ENCODE peak calls at places on chromosomes 12 and 14, in five cellular contexts. D is psoas muscle; V is ovary; C is CD4-positive, CD25-positive, alpha-beta regulatory T cell; N is tibial artery. I is an unnamed sample.

GRCh38 chr14:93299831-93300230 is 33.0 kb downstream of the BTBD7 start:
- DNase-seq in D (no peak), V (no peak), C (no peak), N (no peak), I (no peak)

GRCh38 chr12:15853877-15854276 is 28.3 kb upstream of the STRAP start:
- DNase-seq in D (no peak), V (no peak), C (no peak), N (no peak), I (no peak)

GRCh38 chr12:31021809-31022492 is 51.7 kb upstream of the DDX11 start:
- DNase-seq in D (no peak), V (no peak), C (no peak), N (no peak), I (no peak)

GRCh38 chr14:83777516-83777915 is 1752.4 kb upstream of the FLRT2 start:
- DNase-seq in D (no peak), V (no peak), C (no peak), N (no peak), I (no peak)

GRCh38 chr12:2238111-2238510 is 185.3 kb downstream of the CACNA1C start:
- DNase-seq in D (no peak), V (no peak), C (no peak), N (no peak), I (no peak)

GRCh38 chr12:89895591-89895990 is 187.0 kb upstream of the ATP2B1 start:
- DNase-seq in D (no peak), V (no peak), C (no peak), N (no peak), I (no peak)

GRCh38 chr14:63276492-63277342 is 42.0 kb downstream of the GPHB5 start:
- DNase-seq in D (no peak), V (no peak), C (no peak), N (no peak), I (no peak)

GRCh38 chr12:96434107-96434506 is 33.9 kb upstream of the CDK17 start:
- DNase-seq in D (no peak), V (no peak), C (peak; percentile 71), N (no peak), I (no peak)

GRCh38 chr12:12870454-12870853 is 20.9 kb upstream of the GPRC5A start:
- DNase-seq in D (no peak), V (no peak), C (no peak), N (no peak), I (no peak)

GRCh38 chr12:122106891-122107660 is 28.5 kb downstream of the MLXIP start:
- DNase-seq in D (no peak), V (no peak), C (no peak), N (no peak), I (peak; percentile 61)

GRCh38 chr14:69794791-69795190 is 2.2 kb downstream of the SLC10A1 start:
- DNase-seq in D (no peak), V (no peak), C (no peak), N (no peak), I (no peak)

GRCh38 chr14:88598097-88598675 is 35.3 kb downstream of the ZC3H14 start:
- DNase-seq in D (no peak), V (no peak), C (no peak), N (no peak), I (no peak)
- H3K36me3 ChIP-seq in D (peaks cover 99% of the 10 kb centered on the region), V (no peaks in the 10 kb centered on the region), C (peaks cover 50% of the 10 kb centered on the region), N (peaks cover 75% of the 10 kb centered on the region), I (peaks cover 20% of the 10 kb centered on the region)

GRCh38 chr12:132787877-132788276 is 26.2 kb upstream of the ANKLE2 start:
- DNase-seq in D (no peak), V (no peak), C (no peak), N (no peak), I (no peak)
- H3K36me3 ChIP-seq in D (peaks cover 76% of the 10 kb centered on the region), V (no peaks in the 10 kb centered on the region), C (peaks cover 44% of the 10 kb centered on the region), N (peaks cover 64% of the 10 kb centered on the region), I (no peaks in the 10 kb centered on the region)

GRCh38 chr12:131986847-131987398 is 37.2 kb downstream of the EP400 start:
- DNase-seq in D (no peak), V (no peak), C (no peak), N (no peak), I (no peak)

GRCh38 chr12:131989021-131989420 is 39.3 kb downstream of the EP400 start:
- DNase-seq in D (no peak), V (no peak), C (no peak), N (no peak), I (no peak)

GRCh38 chr12:131986361-131986760 is 36.6 kb downstream of the EP400 start:
- DNase-seq in D (no peak), V (no peak), C (no peak), N (no peak), I (no peak)

GRCh38 chr12:131988054-131988796 is 38.5 kb downstream of the EP400 start:
- DNase-seq in D (no peak), V (no peak), C (no peak), N (no peak), I (no peak)

GRCh38 chr12:131987552-131987951 is 37.8 kb downstream of the EP400 start:
- DNase-seq in D (no peak), V (no peak), C (no peak), N (no peak), I (no peak)
- H3K36me3 ChIP-seq in D (peaks cover 99% of the 10 kb centered on the region), V (no peaks in the 10 kb centered on the region), C (peaks cover 93% of the 10 kb centered on the region), N (peaks cover 69% of the 10 kb centered on the region), I (peaks cover 76% of the 10 kb centered on the region)

GRCh38 chr12:112149596-112149995 is 24.2 kb downstream of the TRAFD1 start:
- DNase-seq in D (no peak), V (no peak), C (no peak), N (no peak), I (no peak)
- H3K36me3 ChIP-seq in D (peaks cover 99% of the 10 kb centered on the region), V (no peaks in the 10 kb centered on the region), C (peaks cover 89% of the 10 kb centered on the region), N (peaks cover 86% of the 10 kb centered on the region), I (peaks cover 66% of the 10 kb centered on the region)

DNA sequence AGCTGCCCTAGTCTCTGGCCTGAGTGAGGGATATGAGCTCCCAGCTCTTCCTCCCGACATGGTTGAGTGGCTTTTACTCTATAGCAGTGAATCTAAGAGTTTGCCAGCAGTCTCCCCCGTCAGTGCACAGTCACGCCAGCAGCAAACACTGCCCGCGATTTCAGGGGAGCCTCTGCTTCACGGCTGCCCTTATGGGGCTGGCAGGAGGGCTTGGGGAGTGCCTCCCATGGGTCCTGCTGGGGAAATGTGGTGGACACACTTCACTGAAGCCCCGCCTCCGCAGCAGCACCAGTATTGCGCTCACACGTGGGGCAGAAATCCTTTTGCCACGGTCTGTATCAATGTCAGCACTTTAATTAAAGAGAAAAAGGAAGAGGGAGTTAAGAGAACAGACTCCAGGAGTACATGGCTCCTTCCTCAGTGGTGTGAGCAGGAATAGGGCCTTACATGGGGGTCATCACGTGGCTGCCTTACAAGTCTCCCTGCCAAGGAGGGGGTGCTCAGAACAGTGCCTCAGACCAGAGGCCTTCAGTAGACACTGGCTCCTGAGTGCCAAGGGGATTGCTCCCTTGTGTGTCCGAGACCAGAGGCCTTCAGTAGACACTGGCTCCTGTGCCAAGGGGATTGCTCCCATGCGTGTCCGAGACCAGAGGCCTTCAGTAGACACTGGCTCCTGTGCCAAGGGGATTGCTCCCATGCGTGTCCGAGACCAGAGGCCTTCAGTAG is 55.7 kb downstream of the SFSWAP start:
- DNase-seq in D (no peak), V (no peak), C (no peak), N (no peak), I (no peak)
- H3K36me3 ChIP-seq in D (peaks cover 99% of the 10 kb centered on the region), V (no peaks in the 10 kb centered on the region), C (peaks cover 81% of the 10 kb centered on the region), N (peaks cover 73% of the 10 kb centered on the region), I (no peaks in the 10 kb centered on the region)

DNA sequence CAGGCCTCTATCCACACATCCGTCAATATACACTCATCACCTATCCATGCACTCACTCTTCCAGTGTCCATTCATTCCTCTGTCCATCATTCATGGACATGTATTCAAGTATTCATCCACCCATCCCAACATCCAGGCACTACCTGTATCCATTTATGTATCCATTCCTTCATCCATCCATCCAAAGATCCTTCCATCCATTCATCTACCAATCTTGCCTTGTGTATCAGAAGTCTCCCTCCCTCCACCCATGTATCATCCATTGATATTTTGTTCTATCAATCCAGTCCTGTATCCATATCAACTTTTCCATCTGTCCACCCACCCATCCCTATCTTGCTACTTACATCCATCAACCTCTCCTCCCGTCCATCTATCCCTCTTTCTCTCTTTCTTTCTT is 4.0 kb downstream of the BEGAIN start:
- DNase-seq in D (no peak), V (no peak), C (no peak), N (no peak), I (no peak)
- H3K36me3 ChIP-seq in D (no peaks in the 10 kb centered on the region), V (no peaks in the 10 kb centered on the region), C (no peaks in the 10 kb centered on the region), N (no peaks in the 10 kb centered on the region), I (no peaks in the 10 kb centered on the region)

DNA sequence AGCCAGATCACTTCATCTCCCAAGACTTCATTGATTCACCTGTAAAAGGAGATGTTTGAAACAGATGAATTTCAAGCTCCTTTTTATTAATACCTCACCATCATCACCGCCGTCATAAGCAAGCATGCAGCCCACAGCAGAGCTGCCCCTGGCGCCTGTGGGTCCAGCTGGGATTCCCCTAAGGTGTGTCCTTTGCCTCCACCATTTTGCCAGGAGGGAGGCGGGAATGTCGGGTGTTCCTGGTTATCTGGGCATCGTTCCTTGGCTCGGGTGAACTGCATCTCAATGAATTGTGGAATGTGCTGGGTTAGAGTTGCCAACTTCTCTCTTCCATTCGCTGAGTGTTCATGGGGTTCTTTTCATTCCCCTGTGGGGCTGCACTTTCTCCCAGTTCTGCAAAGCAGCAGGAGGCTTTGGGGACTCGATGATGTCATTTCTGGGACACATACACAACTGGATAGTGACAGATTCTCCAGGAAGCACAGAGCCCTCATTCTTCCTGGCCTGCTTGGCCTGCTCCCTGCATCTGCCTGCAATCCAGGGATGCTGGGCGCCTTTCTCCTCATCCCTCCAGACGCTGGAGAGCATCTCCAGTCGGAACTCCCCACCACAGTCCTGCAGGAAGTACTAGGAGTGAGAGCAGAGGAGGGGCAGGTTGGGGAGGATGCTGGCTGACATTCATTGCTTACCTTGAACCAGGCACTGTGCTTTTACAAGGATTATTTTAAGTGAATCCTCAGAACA is 10.1 kb downstream of the CCND2 start:
- DNase-seq in D (no peak), V (no peak), C (no peak), N (no peak), I (no peak)
- H3K36me3 ChIP-seq in D (peaks cover 10% of the 10 kb centered on the region), V (no peaks in the 10 kb centered on the region), C (peaks cover 99% of the 10 kb centered on the region), N (peaks cover 43% of the 10 kb centered on the region), I (no peaks in the 10 kb centered on the region)

I was measured in pancreas.